ENCODE peak calls at places on chromosome 5, in seven cellular contexts. C is H9, P is mesenchymal stem cell, X is mesendoderm, I is neuronal stem cell, M is IMR-90, K is trophoblast cell. W is an unnamed sample.

GRCh38 chr5:98927988-98928801 is 612 bp downstream of the CHD1 start:
- DNase-seq in C (peak; percentile 62), P (peak; percentile 79), X (peak; percentile 79), I (peak; percentile 53), M (peak; percentile 58), K (peak; percentile 60), W (no peak)

GRCh38 chr5:141961466-141961865 is 3.5 kb upstream of the PCDH12 start:
- DNase-seq in C (no peak), P (no peak), X (no peak), I (no peak), M (no peak), K (no peak), W (no peak)

GRCh38 chr5:169763437-169764301 is 126.6 kb downstream of the DOCK2 start:
- DNase-seq in C (no peak), P (no peak), X (no peak), I (no peak), M (peak; percentile 36), K (no peak), W (no peak)

GRCh38 chr5:146447734-146448380 is 724 bp downstream of the TCERG1 start:
- DNase-seq in C (no peak), P (peak; percentile 49), X (peak; percentile 67), I (no peak), M (peak; percentile 55), K (peak; percentile 13), W (no peak)

GRCh38 chr5:92800360-92800759 is 780.7 kb downstream of the NR2F1-AS1 start:
- DNase-seq in C (no peak), P (peak; percentile 48), X (no peak), I (no peak), M (peak; percentile 89), K (no peak), W (no peak)

GRCh38 chr5:134462047-134462575 is 50.4 kb upstream of the CDKN2AIPNL start:
- DNase-seq in C (no peak), P (no peak), X (peak; percentile 24), I (no peak), M (no peak), K (no peak), W (no peak)

GRCh38 chr5:143350790-143351603 is 52.5 kb downstream of the NR3C1 start:
- DNase-seq in C (no peak), P (peak; percentile 88), X (no peak), I (no peak), M (peak; percentile 95), K (no peak), W (no peak)

GRCh38 chr5:93677344-93678021 is 63.9 kb downstream of the POU5F2 start:
- DNase-seq in C (peak; percentile 71), P (peak; percentile 92), X (peak; percentile 79), I (peak; percentile 67), M (peak; percentile 95), K (no peak), W (no peak)

GRCh38 chr5:151463137-151464029 is 16.0 kb downstream of the SLC36A1 start:
- DNase-seq in C (peak; percentile 49), P (no peak), X (peak; percentile 59), I (no peak), M (no peak), K (peak; percentile 24), W (peak; percentile 83)

GRCh38 chr5:120910610-120911009 is 446.5 kb downstream of the PRR16 start:
- DNase-seq in C (no peak), P (no peak), X (no peak), I (no peak), M (no peak), K (no peak), W (no peak)

GRCh38 chr5:34822921-34823715 is 15.8 kb upstream of the TTC23L start:
- DNase-seq in C (no peak), P (no peak), X (no peak), I (no peak), M (no peak), K (peak; percentile 84), W (no peak)

GRCh38 chr5:102932781-102933180 is 177.7 kb downstream of the PAM start:
- DNase-seq in C (no peak), P (no peak), X (no peak), I (no peak), M (no peak), K (no peak), W (no peak)
- H4K8ac ChIP-seq in C (no peak overlapping the region), P (no peak overlapping the region), X (no peak overlapping the region), I (no peak overlapping the region), M (no peak overlapping the region), K (no peak overlapping the region), W (no peak overlapping the region)

DNA sequence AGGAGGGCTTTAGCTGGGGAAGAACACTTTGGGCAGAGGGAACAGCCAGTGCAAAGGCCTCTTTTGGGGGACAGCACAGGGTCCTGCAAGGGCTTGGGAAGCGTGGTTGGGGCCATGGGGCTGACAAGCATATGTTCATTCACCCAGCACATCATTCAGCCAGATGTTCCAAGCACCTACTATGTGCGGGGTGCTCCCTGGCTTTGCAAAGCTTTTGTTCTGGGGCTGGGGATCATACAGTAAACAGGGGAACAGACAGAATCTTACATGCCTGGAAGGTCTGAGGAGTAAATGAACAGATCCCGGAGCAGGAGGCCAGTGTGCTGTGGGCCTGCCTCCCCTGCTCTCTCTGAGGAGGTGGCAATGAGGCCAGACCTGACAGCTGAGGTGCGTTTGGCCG is 16.7 kb downstream of the PSD2 start:
- DNase-seq in C (no peak), P (no peak), X (no peak), I (no peak), M (no peak), K (no peak), W (no peak)
- H4K8ac ChIP-seq in C (no peak overlapping the region), P (no peak overlapping the region), X (no peak overlapping the region), I (no peak overlapping the region), M (no peak overlapping the region), K (no peak overlapping the region), W (no peak overlapping the region)

DNA sequence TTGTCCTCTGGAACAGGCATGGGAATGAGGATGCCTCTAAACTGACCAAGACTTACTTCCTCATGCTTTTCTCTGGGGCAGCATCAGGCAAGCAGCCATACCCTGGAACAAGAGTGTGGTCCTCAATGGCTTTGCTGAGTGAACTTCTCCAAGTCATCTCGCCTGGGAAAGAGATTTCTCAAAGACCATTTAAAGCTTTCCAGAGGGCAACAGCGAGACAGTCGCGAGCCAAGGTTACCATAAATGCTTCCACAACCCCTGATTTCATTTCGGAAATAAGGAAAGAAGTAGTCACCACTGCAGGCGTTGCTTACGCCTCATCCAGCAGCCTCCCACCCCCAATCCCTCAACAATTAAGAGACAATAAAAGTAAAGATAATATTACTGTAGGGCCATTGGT is 1.2 kb upstream of the SNCAIP start:
- DNase-seq in C (peak; percentile 34), P (peak; percentile 10), X (peak; percentile 32), I (no peak), M (no peak), K (no peak), W (no peak)
- H4K8ac ChIP-seq in C (no peak overlapping the region), P (no peak overlapping the region), X (no peak overlapping the region), I (no peak overlapping the region), M (no peak overlapping the region), K (no peak overlapping the region), W (no peak overlapping the region)

GRCh38 chr5:386432-387341 is 56.3 kb upstream of the EXOC3 start:
- DNase-seq in C (no peak), P (peak; percentile 87), X (no peak), I (no peak), M (peak; percentile 76), K (peak; percentile 94), W (no peak)
- H4K8ac ChIP-seq in C (no peak overlapping the region), P (no peak overlapping the region), X (no peak overlapping the region), I (no peak overlapping the region), M (peak overlapping the region; percentile 65), K (peak overlapping the region; percentile 1), W (peak overlapping the region; percentile 68)

GRCh38 chr5:55570026-55570425 is 35.3 kb upstream of the PLPP1 start:
- DNase-seq in C (no peak), P (peak; percentile 41), X (peak; percentile 63), I (peak; percentile 4), M (peak; percentile 42), K (peak; percentile 90), W (no peak)
- H4K8ac ChIP-seq in C (no peak overlapping the region), P (no peak overlapping the region), X (no peak overlapping the region), I (no peak overlapping the region), M (no peak overlapping the region), K (peak overlapping the region; percentile 78), W (no peak overlapping the region)

DNA sequence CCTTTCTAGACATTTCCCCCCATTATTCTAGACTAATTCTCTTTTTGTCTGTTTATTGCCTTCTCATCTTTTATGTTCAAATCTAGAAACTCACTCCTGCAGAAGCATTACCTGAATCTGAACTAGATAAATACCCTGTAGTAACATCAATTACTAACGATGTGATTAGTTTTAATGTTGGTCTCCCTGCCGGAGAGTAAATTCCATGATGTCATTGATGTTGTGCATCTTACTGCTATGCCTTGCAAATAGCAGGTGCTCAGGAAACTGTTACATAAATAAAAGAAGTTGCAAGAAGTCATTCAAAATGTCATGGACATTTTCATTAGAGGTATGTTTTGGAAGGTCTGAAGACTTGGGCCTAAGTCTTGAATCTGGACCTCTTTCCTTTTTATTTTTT is 23.0 kb upstream of the C9 start:
- DNase-seq in C (no peak), P (no peak), X (no peak), I (no peak), M (no peak), K (no peak), W (no peak)
- H4K8ac ChIP-seq in C (no peak overlapping the region), P (no peak overlapping the region), X (no peak overlapping the region), I (no peak overlapping the region), M (no peak overlapping the region), K (no peak overlapping the region), W (no peak overlapping the region)

GRCh38 chr5:8693341-8693844 is 824.4 kb downstream of the MTRR start:
- DNase-seq in C (no peak), P (no peak), X (no peak), I (no peak), M (no peak), K (no peak), W (no peak)

GRCh38 chr5:8685704-8686103 is 816.8 kb downstream of the MTRR start:
- DNase-seq in C (peak; percentile 34), P (no peak), X (peak; percentile 64), I (peak; percentile 1), M (no peak), K (no peak), W (no peak)

GRCh38 chr5:8691221-8691620 is 822.3 kb downstream of the MTRR start:
- DNase-seq in C (no peak), P (no peak), X (no peak), I (no peak), M (no peak), K (no peak), W (no peak)

GRCh38 chr5:8686707-8687106 is 817.8 kb downstream of the MTRR start:
- DNase-seq in C (no peak), P (no peak), X (no peak), I (no peak), M (peak; percentile 47), K (no peak), W (no peak)

DNA sequence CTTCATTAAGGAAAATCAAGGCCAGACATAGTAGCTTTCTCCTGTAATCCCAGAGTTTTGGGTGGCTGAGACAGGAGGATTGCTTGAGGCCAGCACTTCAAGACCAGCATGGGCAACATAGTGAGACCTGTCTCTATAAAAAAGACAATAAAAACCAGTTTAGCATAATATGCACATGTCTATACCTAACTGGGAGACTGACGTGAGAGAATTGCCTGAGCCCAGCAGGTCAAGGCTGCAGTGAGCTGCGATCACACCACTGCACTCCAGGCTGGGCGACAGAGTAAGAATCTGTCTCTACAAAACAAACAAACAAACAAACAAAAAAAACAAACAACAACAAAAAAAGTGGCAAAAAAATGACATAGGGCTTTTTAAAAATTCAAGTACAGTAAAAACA is 820.8 kb downstream of the MTRR start:
- DNase-seq in C (no peak), P (no peak), X (no peak), I (no peak), M (no peak), K (no peak), W (no peak)
- H4K8ac ChIP-seq in C (no peak overlapping the region), P (no peak overlapping the region), X (no peak overlapping the region), I (no peak overlapping the region), M (no peak overlapping the region), K (no peak overlapping the region), W (no peak overlapping the region)

GRCh38 chr5:133328800-133329199 is 277.0 kb downstream of the HSPA4 start:
- DNase-seq in C (no peak), P (no peak), X (no peak), I (no peak), M (no peak), K (no peak), W (no peak)
- H4K8ac ChIP-seq in C (no peak overlapping the region), P (no peak overlapping the region), X (no peak overlapping the region), I (no peak overlapping the region), M (no peak overlapping the region), K (no peak overlapping the region), W (no peak overlapping the region)